ENCODE peak calls at places on chromosomes 2 and 18, in four cellular contexts. X is substantia nigra, J is Panc1, F is AG04450. A is an unnamed sample.

GRCh38 chr2:88831792-88832248 is 140.3 kb downstream of the RPIA start:
- DNase-seq in X (no peak), J (peak; percentile 17), F (no peak), A (no peak)

GRCh38 chr2:84865181-84865783 is 15.6 kb downstream of the TRABD2A start:
- DNase-seq in X (no peak), J (no peak), F (no peak), A (no peak)

GRCh38 chr2:26067980-26068507 is 34.2 kb downstream of the RAB10 start:
- DNase-seq in X (no peak), J (no peak), F (no peak), A (no peak)

GRCh38 chr2:239734436-239735005 is 290.6 kb downstream of the NDUFA10 start:
- DNase-seq in X (no peak), J (no peak), F (no peak), A (no peak)

GRCh38 chr2:5111581-5111980 is 580.6 kb upstream of the SOX11 start:
- DNase-seq in X (no peak), J (no peak), F (no peak), A (peak; percentile 18)

GRCh38 chr2:214742119-214742518 is 67.4 kb downstream of the BARD1 start:
- DNase-seq in X (no peak), J (no peak), F (no peak), A (no peak)

GRCh38 chr2:79369127-79369526 is 143.7 kb upstream of the CTNNA2 start:
- DNase-seq in X (no peak), J (no peak), F (no peak), A (no peak)

GRCh38 chr2:81675651-81676050 is 1371.1 kb upstream of the LRRTM1 start:
- DNase-seq in X (no peak), J (no peak), F (no peak), A (no peak)

GRCh38 chr2:178413472-178414265 is 37.3 kb downstream of the PRKRA start:
- DNase-seq in X (peak; percentile 36), J (peak; percentile 28), F (peak; percentile 20), A (no peak)

GRCh38 chr2:85784474-85784986 is 30.7 kb downstream of the ATOH8 start:
- DNase-seq in X (no peak), J (no peak), F (no peak), A (no peak)

GRCh38 chr2:25257032-25257455 is 84.7 kb downstream of the DNMT3A start:
- DNase-seq in X (no peak), J (no peak), F (peak; percentile 43), A (no peak)

GRCh38 chr18:47801817-47802216 is 128.6 kb downstream of the SMAD2 start:
- DNase-seq in X (no peak), J (no peak), F (no peak), A (no peak)

GRCh38 chr18:57440331-57441101 is 5.3 kb downstream of the ONECUT2 start:
- DNase-seq in X (no peak), J (no peak), F (no peak), A (no peak)

GRCh38 chr2:231017250-231017636 is 20.1 kb upstream of the C2orf72 start:
- DNase-seq in X (peak; percentile 36), J (no peak), F (no peak), A (no peak)

GRCh38 chr18:50280707-50281294 is 522 bp downstream of the MBD1 start:
- DNase-seq in X (no peak), J (no peak), F (no peak), A (no peak)

GRCh38 chr2:120267348-120267747 is 14.7 kb downstream of the RALB start:
- DNase-seq in X (no peak), J (no peak), F (no peak), A (no peak)

GRCh38 chr2:158753561-158754302 is 41.4 kb upstream of the DAPL1 start:
- DNase-seq in X (no peak), J (peak; percentile 63), F (peak; percentile 30), A (no peak)

GRCh38 chr2:105337122-105338019 is at the start of gene C2orf49:
- DNase-seq in X (peak; percentile 74), J (peak; percentile 58), F (peak; percentile 33), A (no peak)

GRCh38 chr2:156784034-156784433 is 347.9 kb downstream of the GPD2 start:
- DNase-seq in X (no peak), J (no peak), F (no peak), A (no peak)

GRCh38 chr2:136117909-136118818 is at the start of gene CXCR4:
- DNase-seq in X (peak; percentile 48), J (no peak), F (no peak), A (no peak)

GRCh38 chr2:191836853-191837769 is 9.8 kb downstream of the CAVIN2 start:
- DNase-seq in X (no peak), J (no peak), F (no peak), A (no peak)

GRCh38 chr2:181682795-181683517 is 2.6 kb upstream of the NEUROD1 start:
- DNase-seq in X (no peak), J (no peak), F (no peak), A (no peak)

GRCh38 chr18:63083555-63083954 is 236.0 kb downstream of the BCL2 start:
- DNase-seq in X (no peak), J (no peak), F (no peak), A (no peak)
- H3K27ac ChIP-seq in X (no peak overlapping the region), J (no peak overlapping the region), F (no peak overlapping the region), A (no peak overlapping the region)

GRCh38 chr2:208074610-208075356 is 49.5 kb upstream of the PLEKHM3 start:
- DNase-seq in X (no peak), J (no peak), F (no peak), A (no peak)

GRCh38 chr2:208072250-208072892 is 47.0 kb upstream of the PLEKHM3 start:
- DNase-seq in X (peak; percentile 3), J (peak; percentile 70), F (peak; percentile 50), A (no peak)

GRCh38 chr2:208064220-208064951 is 39.1 kb upstream of the PLEKHM3 start:
- DNase-seq in X (no peak), J (no peak), F (peak; percentile 77), A (peak; percentile 43)

GRCh38 chr2:208065476-208065875 is 40.1 kb upstream of the PLEKHM3 start:
- DNase-seq in X (no peak), J (no peak), F (no peak), A (no peak)

GRCh38 chr2:208069186-208069585 is 43.9 kb upstream of the PLEKHM3 start:
- DNase-seq in X (no peak), J (no peak), F (no peak), A (no peak)
- H3K27ac ChIP-seq in X (no peak overlapping the region), J (no peak overlapping the region), F (no peak overlapping the region), A (no peak overlapping the region)

GRCh38 chr2:222711315-222711940 is 40.0 kb downstream of the MOGAT1 start:
- DNase-seq in X (no peak), J (no peak), F (no peak), A (no peak)

GRCh38 chr2:222709191-222709891 is 37.9 kb downstream of the MOGAT1 start:
- DNase-seq in X (peak; percentile 27), J (peak; percentile 60), F (peak; percentile 98), A (no peak)

GRCh38 chr2:222713007-222713406 is 41.5 kb downstream of the MOGAT1 start:
- DNase-seq in X (no peak), J (no peak), F (no peak), A (no peak)

GRCh38 chr2:222715729-222716128 is 44.3 kb downstream of the MOGAT1 start:
- DNase-seq in X (no peak), J (no peak), F (no peak), A (no peak)

GRCh38 chr2:222714361-222715256 is 43.2 kb downstream of the MOGAT1 start:
- DNase-seq in X (no peak), J (no peak), F (no peak), A (no peak)
- H3K27ac ChIP-seq in X (no peak overlapping the region), J (no peak overlapping the region), F (no peak overlapping the region), A (no peak overlapping the region)

GRCh38 chr2:196195302-196195701 is 23.9 kb upstream of the STK17B start:
- DNase-seq in X (no peak), J (no peak), F (no peak), A (no peak)
- H3K27ac ChIP-seq in X (no peak overlapping the region), J (no peak overlapping the region), F (no peak overlapping the region), A (no peak overlapping the region)